ENCODE peak calls at places on chromosomes 7 and 10, in four cellular contexts. One of them, this sample, is unnamed. For H3K9me1, the result is how much of the 10 kb centered on the place peaks cover.

GRCh38 chr7:80588591-80588990 is 49.9 kb upstream of the CD36 start:
- DNase-seq in K562: no peak
- DNase-seq in IMR-90: peak
- DNase-seq in keratinocyte: no peak
- DNase-seq in this sample: no peak

GRCh38 chr10:102507521-102507920 is 3.7 kb downstream of the SUFU start:
- DNase-seq in K562: no peak
- DNase-seq in IMR-90: no peak
- DNase-seq in keratinocyte: no peak
- DNase-seq in this sample: no peak

GRCh38 chr10:129973674-129974059 is 9.6 kb upstream of the EBF3 start:
- DNase-seq in K562: no peak
- DNase-seq in IMR-90: no peak
- DNase-seq in keratinocyte: no peak
- DNase-seq in this sample: no peak

GRCh38 chr10:77637474-77637985 is at the start of gene KCNMA1:
- DNase-seq in K562: no peak
- DNase-seq in IMR-90: no peak
- DNase-seq in keratinocyte: no peak
- DNase-seq in this sample: no peak

GRCh38 chr10:95445223-95445836 is 115.8 kb downstream of the SORBS1 start:
- DNase-seq in K562: no peak
- DNase-seq in IMR-90: peak
- DNase-seq in keratinocyte: no peak
- DNase-seq in this sample: peak

GRCh38 chr10:86329896-86330680 is 36.5 kb downstream of the GRID1 start:
- DNase-seq in K562: no peak
- DNase-seq in IMR-90: no peak
- DNase-seq in keratinocyte: no peak
- DNase-seq in this sample: no peak

GRCh38 chr10:31864834-31865518 is 63.7 kb downstream of the ARHGAP12 start:
- DNase-seq in K562: no peak
- DNase-seq in IMR-90: peak
- DNase-seq in keratinocyte: no peak
- DNase-seq in this sample: peak

GRCh38 chr7:147510913-147511312 is 1079.7 kb upstream of the C7orf33 start:
- DNase-seq in K562: no peak
- DNase-seq in IMR-90: peak
- DNase-seq in keratinocyte: no peak
- DNase-seq in this sample: no peak

GRCh38 chr10:95330966-95331453 is 40.2 kb upstream of the PDLIM1 start:
- DNase-seq in K562: no peak
- DNase-seq in IMR-90: peak
- DNase-seq in keratinocyte: no peak
- DNase-seq in this sample: peak

GRCh38 chr10:77195101-77195500 is 442.5 kb downstream of the KCNMA1 start:
- DNase-seq in K562: no peak
- DNase-seq in IMR-90: peak
- DNase-seq in keratinocyte: peak
- DNase-seq in this sample: no peak

GRCh38 chr10:121216721-121217181 is 365.6 kb downstream of the WDR11 start:
- DNase-seq in K562: no peak
- DNase-seq in IMR-90: no peak
- DNase-seq in keratinocyte: no peak
- DNase-seq in this sample: no peak

GRCh38 chr7:19117870-19118608 is 603 bp upstream of the TWIST1 start:
- DNase-seq in K562: no peak
- DNase-seq in IMR-90: peak
- DNase-seq in keratinocyte: no peak
- DNase-seq in this sample: no peak

GRCh38 chr10:69962746-69963135 is 89.9 kb upstream of the MACROH2A2 start:
- DNase-seq in K562: no peak
- DNase-seq in IMR-90: no peak
- DNase-seq in keratinocyte: no peak
- DNase-seq in this sample: no peak

GRCh38 chr7:15214981-15215380 is 312.4 kb upstream of the DGKB start:
- DNase-seq in K562: no peak
- DNase-seq in IMR-90: no peak
- DNase-seq in keratinocyte: no peak
- DNase-seq in this sample: no peak

GRCh38 chr10:28812384-28813372 is 135.4 kb downstream of the BAMBI start:
- DNase-seq in K562: no peak
- DNase-seq in IMR-90: no peak
- DNase-seq in keratinocyte: no peak
- DNase-seq in this sample: no peak

GRCh38 chr10:100148353-100149211 is 37.2 kb downstream of the ERLIN1 start:
- DNase-seq in K562: no peak
- DNase-seq in IMR-90: peak
- DNase-seq in keratinocyte: peak
- DNase-seq in this sample: no peak

GRCh38 chr7:108415821-108416536 is 40.3 kb downstream of the NRCAM start:
- DNase-seq in K562: peak
- DNase-seq in IMR-90: no peak
- DNase-seq in keratinocyte: no peak
- DNase-seq in this sample: peak

GRCh38 chr10:56934515-56934914 is 573.5 kb upstream of the ZWINT start:
- DNase-seq in K562: no peak
- DNase-seq in IMR-90: no peak
- DNase-seq in keratinocyte: no peak
- DNase-seq in this sample: no peak

DNA sequence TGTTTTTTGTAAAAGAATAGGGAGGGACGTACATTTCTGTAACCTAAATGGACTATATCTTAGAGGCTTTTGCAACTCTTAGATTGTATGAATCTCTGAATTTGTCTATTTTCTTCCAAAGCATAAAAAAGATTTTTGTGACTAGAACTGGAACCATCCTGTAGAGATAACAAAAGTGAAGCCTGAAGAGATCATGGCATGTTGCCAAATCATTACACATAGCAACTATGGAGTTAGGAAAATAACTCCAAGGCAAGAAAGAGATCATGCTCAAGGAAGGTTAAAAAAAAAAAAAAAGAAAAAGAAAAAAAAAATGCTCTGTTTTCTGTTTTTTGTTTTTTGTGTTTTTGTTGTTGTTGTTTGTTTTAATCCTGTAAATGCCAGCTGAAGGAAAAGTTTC is 567.7 kb upstream of the ZWINT start:
- DNase-seq in K562: no peak
- DNase-seq in IMR-90: no peak
- DNase-seq in keratinocyte: no peak
- DNase-seq in this sample: no peak
- H3K9me1 ChIP-seq in K562: under half
- H3K9me1 ChIP-seq in IMR-90: under half
- H3K9me1 ChIP-seq in keratinocyte: under half
- H3K9me1 ChIP-seq in this sample: under half

GRCh38 chr10:4457597-4457996 is 368.4 kb upstream of the AKR1E2 start:
- DNase-seq in K562: no peak
- DNase-seq in IMR-90: no peak
- DNase-seq in keratinocyte: no peak
- DNase-seq in this sample: no peak

GRCh38 chr10:4460267-4460666 is 365.7 kb upstream of the AKR1E2 start:
- DNase-seq in K562: no peak
- DNase-seq in IMR-90: no peak
- DNase-seq in keratinocyte: no peak
- DNase-seq in this sample: no peak

GRCh38 chr10:4453950-4454349 is 372.1 kb upstream of the AKR1E2 start:
- DNase-seq in K562: no peak
- DNase-seq in IMR-90: no peak
- DNase-seq in keratinocyte: no peak
- DNase-seq in this sample: no peak

GRCh38 chr10:4459531-4459930 is 366.5 kb upstream of the AKR1E2 start:
- DNase-seq in K562: no peak
- DNase-seq in IMR-90: peak
- DNase-seq in keratinocyte: no peak
- DNase-seq in this sample: no peak
- H3K9me1 ChIP-seq in K562: under half
- H3K9me1 ChIP-seq in IMR-90: under half
- H3K9me1 ChIP-seq in keratinocyte: under half
- H3K9me1 ChIP-seq in this sample: under half

GRCh38 chr10:123019264-123019663 is 10.5 kb downstream of the ACADSB start:
- DNase-seq in K562: no peak
- DNase-seq in IMR-90: no peak
- DNase-seq in keratinocyte: no peak
- DNase-seq in this sample: no peak
- H3K9me1 ChIP-seq in K562: under half
- H3K9me1 ChIP-seq in IMR-90: under half
- H3K9me1 ChIP-seq in keratinocyte: under half
- H3K9me1 ChIP-seq in this sample: under half

DNA sequence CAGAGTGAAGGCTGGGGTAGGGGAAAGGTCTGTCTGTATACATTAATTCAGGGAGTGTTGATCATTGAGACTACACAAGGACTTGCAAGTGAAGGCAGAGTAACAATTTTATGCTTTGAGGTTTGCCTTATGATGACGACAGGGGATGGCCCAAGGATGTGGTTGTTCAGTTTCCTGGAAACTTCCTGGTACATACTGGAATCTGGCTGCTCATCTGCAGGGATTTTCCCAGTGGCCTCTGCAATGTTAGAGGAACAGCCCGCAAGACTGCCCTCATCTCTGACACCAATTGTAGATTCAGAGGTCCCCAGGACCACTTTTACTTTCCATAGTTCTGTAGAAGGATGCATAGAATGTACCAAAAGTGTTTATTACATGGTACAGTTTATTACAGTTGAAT is 189.6 kb downstream of the TMEM178B start:
- DNase-seq in K562: no peak
- DNase-seq in IMR-90: no peak
- DNase-seq in keratinocyte: no peak
- DNase-seq in this sample: no peak
- H3K9me1 ChIP-seq in K562: under half
- H3K9me1 ChIP-seq in IMR-90: under half
- H3K9me1 ChIP-seq in keratinocyte: under half
- H3K9me1 ChIP-seq in this sample: under half

GRCh38 chr10:24771943-24772747 is 48.5 kb upstream of the ARHGAP21 start:
- DNase-seq in K562: no peak
- DNase-seq in IMR-90: peak
- DNase-seq in keratinocyte: no peak
- DNase-seq in this sample: no peak
- H3K9me1 ChIP-seq in K562: under half
- H3K9me1 ChIP-seq in IMR-90: under half
- H3K9me1 ChIP-seq in keratinocyte: under half
- H3K9me1 ChIP-seq in this sample: under half

GRCh38 chr10:44577533-44577932 is 192.6 kb upstream of the CXCL12 start:
- DNase-seq in K562: no peak
- DNase-seq in IMR-90: no peak
- DNase-seq in keratinocyte: no peak
- DNase-seq in this sample: no peak
- H3K9me1 ChIP-seq in K562: under half
- H3K9me1 ChIP-seq in IMR-90: under half
- H3K9me1 ChIP-seq in keratinocyte: under half
- H3K9me1 ChIP-seq in this sample: under half